ENCODE peak calls at places on chromosomes 2 and 18, in nine cellular contexts. W, I, R, N, C, A, Y, Q and G are unnamed samples.

GRCh38 chr2:191748050-191748449 is 70.1 kb downstream of the NABP1 start:
- DNase-seq in Y (no peak), I (no peak), N (no peak), R (no peak), Q (peak), W (peak), C (no peak), A (no peak), G (no peak)

GRCh38 chr2:230541934-230542380 is 126.0 kb downstream of the SP100 start:
- DNase-seq in C (no peak), W (peak), I (no peak), Y (no peak), N (no peak), Q (peak), R (no peak), A (no peak), G (no peak)

GRCh38 chr2:214069254-214069653 is 341.6 kb upstream of the VWC2L start:
- DNase-seq in I (no peak), Q (peak), A (no peak), N (peak), Y (no peak), R (no peak), C (no peak), W (peak), G (no peak)

GRCh38 chr2:203870942-203871341 is 3.4 kb downstream of the CTLA4 start:
- DNase-seq in N (no peak), Q (no peak), Y (no peak), A (no peak), W (no peak), I (no peak), R (no peak), C (no peak), G (no peak)

GRCh38 chr2:106337963-106338515 is 130.2 kb downstream of the RGPD3 start:
- DNase-seq in W (no peak), N (no peak), Y (no peak), Q (no peak), C (no peak), A (no peak), I (no peak), R (no peak), G (no peak)

GRCh38 chr2:205768341-205768740 is 86.0 kb downstream of the NRP2 start:
- DNase-seq in Y (peak), I (no peak), A (no peak), W (no peak), Q (no peak), C (peak), R (no peak), N (no peak), G (no peak)

GRCh38 chr2:69083126-69083733 is 70.3 kb downstream of the ANTXR1 start:
- DNase-seq in Q (peak), A (no peak), Y (no peak), W (peak), C (no peak), N (no peak), I (no peak), R (no peak), G (no peak)

GRCh38 chr2:54572262-54572635 is 116.1 kb downstream of the SPTBN1 start:
- DNase-seq in Y (no peak), R (no peak), Q (peak), I (no peak), A (no peak), N (peak), C (no peak), W (peak), G (peak)

GRCh38 chr2:133789743-133790142 is 221.5 kb upstream of the NCKAP5 start:
- DNase-seq in C (no peak), Y (no peak), R (no peak), W (no peak), N (no peak), A (no peak), Q (no peak), I (no peak), G (no peak)

GRCh38 chr2:184597571-184597980 is 753 bp upstream of the ZNF804A start:
- DNase-seq in A (no peak), C (peak), Y (peak), W (peak), R (peak), Q (peak), N (no peak), I (peak), G (no peak)

GRCh38 chr2:71410716-71411115 is 42.6 kb upstream of the DYSF start:
- DNase-seq in C (no peak), A (no peak), N (no peak), Q (no peak), I (no peak), Y (no peak), R (no peak), W (peak), G (no peak)

GRCh38 chr2:64538764-64539433 is 14.8 kb downstream of the AFTPH start:
- DNase-seq in N (no peak), A (no peak), R (no peak), I (no peak), W (no peak), Y (no peak), Q (peak), C (no peak), G (no peak)

GRCh38 chr2:143341478-143341877 is 212.3 kb downstream of the ARHGAP15 start:
- DNase-seq in R (no peak), Y (no peak), A (no peak), W (no peak), C (no peak), I (no peak), N (no peak), Q (no peak), G (no peak)

GRCh38 chr18:58392336-58393000 is 236.4 kb downstream of the ALPK2 start:
- DNase-seq in Y (no peak), C (no peak), I (peak), A (no peak), Q (peak), W (peak), R (no peak), N (peak), G (no peak)

GRCh38 chr2:85536479-85536878 is 2.5 kb upstream of the MAT2A start:
- DNase-seq in N (peak), Y (no peak), C (no peak), A (no peak), I (no peak), W (peak), Q (peak), R (no peak), G (no peak)

GRCh38 chr2:186871866-186872265 is 22.9 kb upstream of the ZSWIM2 start:
- DNase-seq in W (no peak), N (no peak), I (no peak), R (no peak), C (no peak), Y (no peak), Q (no peak), A (no peak), G (no peak)

GRCh38 chr2:237412646-237413292 is 1.2 kb downstream of the COL6A3 start:
- DNase-seq in W (peak), A (no peak), C (no peak), I (no peak), R (no peak), Q (no peak), N (no peak), Y (no peak), G (no peak)
- H3K4me3 ChIP-seq in W (peak), A (peak), C (peak), I (no peak), R (no peak), Q (peak), N (peak), Y (no peak), G (no peak)

DNA sequence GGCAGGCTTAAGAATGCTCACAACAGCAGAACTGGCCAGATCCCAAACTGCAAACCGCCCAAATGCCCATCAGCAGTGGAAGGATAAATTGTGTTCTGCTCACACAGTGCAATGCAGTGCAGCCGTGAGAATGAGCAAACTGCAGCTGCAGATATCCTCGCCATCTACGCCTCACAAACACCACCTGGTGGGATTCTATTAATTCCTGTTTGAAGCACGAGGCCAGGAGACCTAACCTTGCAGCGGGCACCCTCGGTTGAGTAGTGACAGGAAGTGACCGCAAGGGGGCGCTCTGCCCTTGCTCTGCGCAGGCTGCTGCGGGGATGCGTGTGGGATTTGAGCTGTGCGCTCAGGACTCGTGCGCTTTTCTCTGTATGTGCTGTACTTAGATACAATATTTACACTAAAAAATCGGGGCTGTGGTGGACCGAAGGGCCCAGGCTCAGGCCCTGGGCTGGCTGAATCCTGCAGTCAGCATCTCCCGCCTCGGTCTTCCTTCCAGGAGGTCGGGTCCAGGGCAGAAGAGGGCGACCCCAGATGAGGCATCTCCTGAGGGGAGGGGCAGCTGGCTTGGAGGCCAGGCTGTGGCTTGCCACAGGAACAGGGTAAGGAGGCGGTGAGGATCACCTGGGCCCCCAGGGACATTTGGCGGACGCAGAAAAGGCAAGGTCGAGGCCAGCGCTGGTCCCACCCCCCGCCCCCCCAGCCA is 19.8 kb upstream of the PDIA6 start:
- DNase-seq in N (peak), I (peak), R (peak), Q (peak), Y (peak), A (no peak), C (peak), W (peak), G (peak)
- H3K4me3 ChIP-seq in N (no peak), I (no peak), R (no peak), Q (no peak), Y (no peak), A (no peak), C (no peak), W (no peak), G (no peak)

GRCh38 chr2:46704593-46704992 is 211.0 kb downstream of the MCFD2 start:
- DNase-seq in I (peak), A (no peak), Y (no peak), Q (no peak), C (no peak), W (no peak), R (no peak), N (no peak), G (no peak)
- H3K4me3 ChIP-seq in I (no peak), A (no peak), Y (no peak), Q (no peak), C (no peak), W (no peak), R (no peak), N (no peak), G (no peak)

GRCh38 chr2:196113061-196113974 is 44.7 kb upstream of the DNAH7 start:
- DNase-seq in I (no peak), Y (no peak), W (peak), R (no peak), Q (peak), C (no peak), N (no peak), A (no peak), G (no peak)
- H3K4me3 ChIP-seq in I (no peak), Y (no peak), W (no peak), R (no peak), Q (no peak), C (peak), N (no peak), A (peak), G (no peak)

DNA sequence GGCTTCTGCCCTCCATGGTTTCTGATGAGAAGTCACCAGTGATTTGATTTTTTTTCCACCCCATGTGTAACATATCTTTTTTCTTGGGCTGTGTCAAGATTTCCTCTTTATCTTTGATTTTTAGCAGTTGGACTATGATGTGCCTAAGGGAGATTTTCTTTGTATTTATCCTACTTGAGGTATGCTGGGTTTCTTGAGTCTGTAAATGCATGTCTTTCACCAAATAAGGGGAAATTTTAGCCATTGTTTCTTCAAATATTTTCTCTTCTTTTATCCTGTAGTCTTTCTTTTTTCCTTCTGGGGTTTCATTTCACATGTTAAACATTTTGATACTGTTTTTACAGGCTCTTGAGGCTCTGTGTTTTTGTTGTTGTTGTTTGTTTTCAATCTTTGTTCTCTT is 33.7 kb upstream of the PLB1 start:
- DNase-seq in N (no peak), I (no peak), C (no peak), A (no peak), Q (no peak), Y (no peak), W (no peak), R (no peak), G (no peak)
- H3K4me3 ChIP-seq in N (no peak), I (no peak), C (no peak), A (no peak), Q (no peak), Y (no peak), W (no peak), R (no peak), G (no peak)

GRCh38 chr2:130336150-130336876 is 6.4 kb upstream of the IMP4 start:
- DNase-seq in Q (no peak), I (no peak), A (no peak), Y (peak), W (no peak), C (no peak), R (no peak), N (no peak), G (no peak)

GRCh38 chr2:130334026-130334425 is 8.7 kb upstream of the IMP4 start:
- DNase-seq in Q (no peak), R (no peak), C (no peak), A (no peak), Y (no peak), I (no peak), N (no peak), W (no peak), G (no peak)

GRCh38 chr2:130328710-130329109 is 14.0 kb upstream of the IMP4 start:
- DNase-seq in Q (no peak), R (no peak), Y (no peak), A (no peak), C (no peak), I (no peak), N (no peak), W (peak), G (no peak)

GRCh38 chr2:130335226-130335625 is 7.5 kb upstream of the IMP4 start:
- DNase-seq in W (no peak), Y (no peak), I (no peak), N (no peak), R (no peak), C (no peak), A (no peak), Q (no peak), G (no peak)

GRCh38 chr2:130332271-130333073 is 10.2 kb upstream of the IMP4 start:
- DNase-seq in R (peak), Q (peak), C (peak), I (peak), N (no peak), Y (peak), A (no peak), W (peak), G (peak)
- H3K4me3 ChIP-seq in R (no peak), Q (peak), C (peak), I (peak), N (no peak), Y (no peak), A (peak), W (no peak), G (no peak)

GRCh38 chr2:1741851-1742250 is 2.5 kb downstream of the PXDN start:
- DNase-seq in N (no peak), I (peak), A (no peak), C (no peak), Y (no peak), W (no peak), R (no peak), Q (no peak), G (no peak)

GRCh38 chr2:1742300-1742679 is 2.0 kb downstream of the PXDN start:
- DNase-seq in W (peak), R (no peak), I (peak), C (no peak), A (no peak), N (no peak), Y (no peak), Q (no peak), G (no peak)

GRCh38 chr2:1744151-1744445 is 217 bp downstream of the PXDN start:
- DNase-seq in Q (no peak), C (no peak), I (no peak), A (no peak), N (no peak), Y (peak), R (no peak), W (no peak), G (no peak)

GRCh38 chr2:1743396-1744150 is 742 bp downstream of the PXDN start:
- DNase-seq in Q (no peak), I (peak), A (no peak), R (no peak), C (no peak), W (peak), N (no peak), Y (peak), G (no peak)

GRCh38 chr2:1742680-1743395 is 1.5 kb downstream of the PXDN start:
- DNase-seq in W (peak), Y (peak), Q (peak), N (no peak), A (no peak), R (no peak), I (peak), C (peak), G (peak)
- H3K4me3 ChIP-seq in W (peak), Y (peak), Q (peak), N (peak), A (peak), R (no peak), I (peak), C (peak), G (no peak)

DNA sequence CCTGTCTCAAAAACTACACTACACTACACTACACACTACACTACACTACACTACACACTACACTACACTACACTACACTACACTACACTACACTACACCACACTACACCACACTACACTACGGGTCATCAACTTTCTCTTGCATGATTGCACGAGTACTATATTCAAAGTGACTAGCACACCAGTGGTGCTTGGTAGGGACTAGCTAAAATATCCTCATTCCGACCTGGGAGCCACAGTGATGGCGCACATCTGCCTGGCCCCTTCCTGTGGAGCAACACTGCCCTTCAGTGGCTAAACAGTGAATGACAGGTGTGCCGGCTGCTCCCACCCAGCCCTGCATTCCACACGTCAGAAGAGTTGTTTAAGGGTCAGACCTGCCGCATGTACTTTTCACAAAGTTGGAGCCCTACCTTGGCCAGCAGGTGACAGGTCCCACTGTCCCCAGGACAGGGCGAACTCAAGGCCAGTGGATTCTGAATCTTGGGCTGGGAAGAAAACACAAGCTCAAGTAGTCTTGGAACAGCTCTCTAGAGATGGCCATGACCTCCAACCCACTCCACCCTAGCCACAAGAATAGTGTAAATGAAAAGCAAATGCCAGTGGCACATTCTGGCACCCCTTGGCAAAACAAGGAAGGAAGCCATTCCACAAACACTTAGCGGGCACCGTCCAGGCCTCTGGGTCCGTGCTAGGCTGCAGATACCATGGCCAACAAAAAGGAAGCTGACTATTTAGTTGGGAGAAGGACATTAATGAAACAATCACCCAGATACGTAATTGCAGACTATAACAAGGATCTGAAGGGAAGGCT is 79.7 kb upstream of the MSH2 start:
- DNase-seq in A (peak), W (peak), R (peak), Y (peak), I (peak), C (peak), N (no peak), Q (peak), G (peak)
- H3K4me3 ChIP-seq in A (no peak), W (no peak), R (no peak), Y (no peak), I (no peak), C (no peak), N (no peak), Q (no peak), G (no peak)